ENCODE peak calls at places on chromosome 4, in four cellular contexts. T is activated T-cell treated with anti-CD3 and anti-CD28 coated beads, Interleukin-2, amount 50 U/mL, for 24 hours; J is H9; S is GM20000. R is an unnamed sample.

GRCh38 chr4:16674133-16674532 is 224.3 kb downstream of the LDB2 start:
- DNase-seq in S (no peak), T (no peak), J (no peak), R (no peak)

GRCh38 chr4:37892641-37893040 is 1.8 kb downstream of the TBC1D1 start:
- DNase-seq in S (peak; percentile 77), T (peak; percentile 56), J (no peak), R (no peak)

GRCh38 chr4:8847331-8847730 is 24.3 kb downstream of the HMX1 start:
- DNase-seq in J (peak; percentile 19), S (no peak), T (peak; percentile 11), R (no peak)

GRCh38 chr4:154709550-154709949 is 34.2 kb upstream of the LRAT start:
- DNase-seq in T (no peak), J (no peak), S (no peak), R (no peak)

GRCh38 chr4:6191448-6192130 is 8.8 kb downstream of the JAKMIP1 start:
- DNase-seq in J (no peak), T (no peak), S (no peak), R (no peak)

GRCh38 chr4:159722918-159723317 is 620.0 kb downstream of the RAPGEF2 start:
- DNase-seq in J (no peak), S (no peak), T (no peak), R (no peak)

GRCh38 chr4:27514711-27515110 is 654.1 kb downstream of the STIM2 start:
- DNase-seq in J (no peak), T (no peak), S (no peak), R (no peak)

GRCh38 chr4:122874194-122874593 is 47.6 kb downstream of the FGF2 start:
- DNase-seq in J (no peak), S (no peak), T (no peak), R (no peak)

GRCh38 chr4:116180056-116180690 is 905.2 kb downstream of the TRAM1L1 start:
- DNase-seq in T (no peak), S (peak; percentile 8), J (no peak), R (peak; percentile 11)

GRCh38 chr4:138889216-138889615 is 126.4 kb upstream of the NOCT start:
- DNase-seq in J (no peak), T (no peak), S (no peak), R (peak; percentile 45)

GRCh38 chr4:143320113-143320512 is 16.6 kb upstream of the GAB1 start:
- DNase-seq in S (no peak), T (no peak), J (no peak), R (no peak)

GRCh38 chr4:92678292-92678691 is 374.5 kb downstream of the GRID2 start:
- DNase-seq in J (no peak), T (no peak), S (no peak), R (no peak)

GRCh38 chr4:119240128-119240527 is 27.6 kb downstream of the USP53 start:
- DNase-seq in T (no peak), S (no peak), J (no peak), R (no peak)

GRCh38 chr4:185086053-185086452 is 57.0 kb upstream of the SLC25A4 start:
- DNase-seq in T (no peak), J (peak; percentile 60), S (no peak), R (no peak)

GRCh38 chr4:53441564-53441963 is 64.1 kb downstream of the FIP1L1 start:
- DNase-seq in T (no peak), J (no peak), S (no peak), R (no peak)

GRCh38 chr4:95167809-95168208 is 381.0 kb downstream of the UNC5C start:
- DNase-seq in S (no peak), T (no peak), J (no peak), R (no peak)

GRCh38 chr4:142098900-142099299 is 462.5 kb downstream of the IL15 start:
- DNase-seq in S (no peak), J (no peak), T (no peak), R (no peak)

GRCh38 chr4:67451464-67451863 is 93.8 kb downstream of the CENPC start:
- DNase-seq in S (no peak), T (no peak), J (no peak), R (no peak)

GRCh38 chr4:147498031-147498700 is 17.3 kb downstream of the EDNRA start:
- DNase-seq in S (no peak), J (no peak), T (no peak), R (no peak)

GRCh38 chr4:143026459-143027170 is 158.1 kb upstream of the USP38 start:
- DNase-seq in J (no peak), S (no peak), T (no peak), R (no peak)

GRCh38 chr4:55184600-55185523 is 59.5 kb upstream of the KDR start:
- DNase-seq in T (no peak), S (peak; percentile 27), J (peak; percentile 68), R (peak; percentile 7)

GRCh38 chr4:113987382-113987930 is 8.0 kb upstream of the ARSJ start:
- DNase-seq in J (no peak), S (no peak), T (no peak), R (no peak)

GRCh38 chr4:143185253-143186107 is 763 bp downstream of the USP38 start:
- DNase-seq in J (peak; percentile 56), S (peak; percentile 18), T (no peak), R (no peak)

GRCh38 chr4:85092943-85093342 is 126.5 kb upstream of the WDFY3 start:
- DNase-seq in S (no peak), J (no peak), T (no peak), R (no peak)

GRCh38 chr4:128600996-128601857 is 208.3 kb upstream of the JADE1 start:
- DNase-seq in J (no peak), S (no peak), T (no peak), R (peak; percentile 47)

GRCh38 chr4:15515106-15515505 is 45.4 kb downstream of the CC2D2A start:
- DNase-seq in T (no peak), S (no peak), J (no peak), R (peak; percentile 20)